ENCODE peak calls at places on chromosomes 1 and 21, in four cellular contexts. G, S, J and F are unnamed samples.

GRCh38 chr21:33278736-33279135 is 12.6 kb downstream of the IL10RB start:
- DNase-seq in S (no peak), J (no peak), G (no peak), F (no peak)

GRCh38 chr1:233759665-233760064 is 144.8 kb upstream of the SLC35F3 start:
- DNase-seq in J (no peak), S (no peak), G (no peak), F (no peak)

GRCh38 chr1:64699327-64699726 is 45.5 kb upstream of the RAVER2 start:
- DNase-seq in S (no peak), G (no peak), J (no peak), F (no peak)

GRCh38 chr1:89198500-89199072 is at the start of gene GBP4:
- DNase-seq in G (no peak), J (no peak), S (peak; percentile 41), F (peak; percentile 50)

GRCh38 chr1:153750026-153750995 is 22.5 kb downstream of the INTS3 start:
- DNase-seq in G (no peak), J (no peak), S (no peak), F (no peak)

GRCh38 chr1:27366113-27366410 is 699 bp downstream of the MAP3K6 start:
- DNase-seq in S (peak; percentile 52), J (peak; percentile 61), G (peak; percentile 86), F (no peak)

GRCh38 chr1:54428838-54429513 is 22.8 kb upstream of the SSBP3 start:
- DNase-seq in S (no peak), G (no peak), J (no peak), F (no peak)

GRCh38 chr1:62429581-62429980 is 7.3 kb upstream of the USP1 start:
- DNase-seq in J (no peak), S (no peak), G (no peak), F (no peak)

GRCh38 chr1:40017951-40018575 is 22.5 kb upstream of the CAP1 start:
- DNase-seq in J (no peak), S (no peak), G (no peak), F (no peak)

GRCh38 chr1:84103197-84103992 is 40.7 kb upstream of the PRKACB start:
- DNase-seq in S (peak; percentile 67), J (no peak), G (peak; percentile 17), F (no peak)

GRCh38 chr1:38274974-38275373 is 228.4 kb upstream of the POU3F1 start:
- DNase-seq in G (no peak), J (no peak), S (no peak), F (no peak)

GRCh38 chr1:96804649-96805048 is 83.1 kb downstream of the PTBP2 start:
- DNase-seq in J (no peak), G (no peak), S (no peak), F (no peak)

GRCh38 chr1:25727819-25728286 is 72.1 kb upstream of the SELENON start:
- DNase-seq in G (peak; percentile 66), J (peak; percentile 14), S (no peak), F (no peak)

GRCh38 chr1:69765941-69766340 is 198.2 kb downstream of the LRRC7 start:
- DNase-seq in S (no peak), J (no peak), G (no peak), F (no peak)

GRCh38 chr1:197130677-197131304 is 15.7 kb downstream of the ASPM start:
- DNase-seq in J (no peak), G (no peak), S (no peak), F (no peak)

GRCh38 chr1:241972703-241973375 is 15.3 kb downstream of the BECN2 start:
- DNase-seq in G (no peak), J (no peak), S (no peak), F (no peak)

GRCh38 chr1:170664283-170664827 is 424 bp downstream of the PRRX1 start:
- DNase-seq in J (peak; percentile 54), S (no peak), G (no peak), F (no peak)

GRCh38 chr1:172112573-172112972 is 271.3 kb downstream of the DNM3 start:
- DNase-seq in G (no peak), S (no peak), J (no peak), F (no peak)